ENCODE peak calls at places on chromosome 6, in seven cellular contexts. V, B, Z, Y, T, H and I are unnamed samples.

GRCh38 chr6:136551103-136551502 is 881 bp upstream of the MAP7 start:
- DNase-seq in V (no peak), B (no peak), Z (no peak), Y (no peak), T (peak; percentile 29), H (no peak), I (no peak)

GRCh38 chr6:102064142-102064541 is 670.6 kb downstream of the GRIK2 start:
- DNase-seq in V (no peak), B (no peak), Z (no peak), Y (no peak), T (no peak), H (no peak), I (no peak)

GRCh38 chr6:158708239-158708638 is 58.4 kb downstream of the SYTL3 start:
- DNase-seq in V (no peak), B (no peak), Z (no peak), Y (peak; percentile 76), T (no peak), H (peak; percentile 45), I (no peak)

GRCh38 chr6:20400476-20401402 is 940 bp upstream of the E2F3 start:
- DNase-seq in V (peak; percentile 81), B (peak; percentile 65), Z (no peak), Y (peak; percentile 67), T (peak; percentile 31), H (peak; percentile 20), I (peak; percentile 58)

GRCh38 chr6:136526937-136527336 is 23.3 kb downstream of the MAP7 start:
- DNase-seq in V (no peak), B (no peak), Z (no peak), Y (no peak), T (no peak), H (no peak), I (no peak)

GRCh38 chr6:34928220-34928619 is 39.2 kb downstream of the ANKS1A start:
- DNase-seq in V (no peak), B (no peak), Z (no peak), Y (no peak), T (no peak), H (no peak), I (no peak)

GRCh38 chr6:122400121-122400450 is 634 bp downstream of the HSF2 start:
- DNase-seq in V (peak; percentile 69), B (peak; percentile 30), Z (no peak), Y (no peak), T (no peak), H (no peak), I (no peak)

GRCh38 chr6:101117397-101118185 is 236.5 kb upstream of the ASCC3 start:
- DNase-seq in V (no peak), B (no peak), Z (no peak), Y (no peak), T (no peak), H (no peak), I (no peak)

GRCh38 chr6:41713161-41713649 is 22.2 kb downstream of the TFEB start:
- DNase-seq in V (peak; percentile 79), B (peak; percentile 38), Z (no peak), Y (peak; percentile 90), T (peak; percentile 72), H (peak; percentile 49), I (peak; percentile 75)

GRCh38 chr6:21869085-21869771 is 275.7 kb downstream of the SOX4 start:
- DNase-seq in V (no peak), B (no peak), Z (no peak), Y (no peak), T (no peak), H (no peak), I (no peak)

GRCh38 chr6:29628419-29629281 is 4.3 kb downstream of the GABBR1 start:
- DNase-seq in V (peak; percentile 77), B (peak; percentile 77), Z (no peak), Y (peak; percentile 92), T (peak; percentile 69), H (peak; percentile 83), I (peak; percentile 60)

GRCh38 chr6:25389501-25389900 is 110.3 kb downstream of the CARMIL1 start:
- DNase-seq in V (no peak), B (no peak), Z (no peak), Y (no peak), T (no peak), H (no peak), I (no peak)

GRCh38 chr6:85677243-85677956 is 34.7 kb upstream of the SYNCRIP start:
- DNase-seq in V (no peak), B (no peak), Z (peak; percentile 54), Y (no peak), T (no peak), H (no peak), I (no peak)

GRCh38 chr6:21886601-21887091 is 293.1 kb downstream of the SOX4 start:
- DNase-seq in V (no peak), B (no peak), Z (no peak), Y (no peak), T (no peak), H (no peak), I (no peak)

DNA sequence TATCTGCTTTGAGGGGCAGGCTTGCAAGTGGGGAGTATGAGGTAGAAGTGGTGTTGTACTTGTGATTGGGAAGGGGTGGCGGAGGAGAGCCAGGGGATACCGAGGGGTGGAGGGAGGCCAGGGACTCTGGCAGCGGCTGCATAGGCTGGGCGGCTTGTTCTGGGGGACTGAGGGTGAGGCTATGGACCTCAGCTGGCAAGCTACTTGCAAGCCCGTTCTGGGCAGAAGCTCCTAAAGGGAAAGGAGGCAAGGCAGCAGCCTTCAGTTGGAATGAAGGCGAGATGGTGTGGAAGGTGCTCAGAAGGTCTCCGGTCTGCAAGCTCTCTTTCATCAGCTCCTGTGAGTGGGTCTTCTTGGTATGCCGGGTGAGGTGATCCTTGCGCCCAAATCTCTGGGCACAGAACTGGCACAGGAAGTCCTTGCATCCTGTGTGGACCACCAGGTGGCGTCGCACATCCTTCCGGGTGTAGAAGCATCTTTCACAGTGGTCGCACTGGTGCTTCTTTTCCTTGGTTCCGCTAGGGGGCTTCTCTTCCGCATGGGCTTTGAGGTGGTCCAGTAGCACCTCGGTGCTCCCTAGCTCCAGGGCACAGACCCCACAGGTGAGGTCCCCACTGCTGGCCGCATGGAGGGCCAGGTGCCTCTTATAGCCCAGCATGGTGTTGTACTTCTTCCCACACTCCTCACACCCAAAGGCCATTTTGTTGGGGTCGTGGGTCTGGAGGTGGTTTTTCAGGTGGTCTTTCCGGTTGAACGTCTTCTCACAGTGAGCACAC is 66.0 kb downstream of the PLAGL1 start:
- DNase-seq in V (peak; percentile 64), B (peak; percentile 47), Z (peak; percentile 50), Y (no peak), T (peak; percentile 54), H (peak; percentile 41), I (no peak)
- TF ChIP-seq CTCF in V (peak; percentile 47), B (peak; percentile 57), Z (peak; percentile 62), Y (no peak), T (peak; percentile 47), H (peak; percentile 33), I (peak; percentile 33)

DNA sequence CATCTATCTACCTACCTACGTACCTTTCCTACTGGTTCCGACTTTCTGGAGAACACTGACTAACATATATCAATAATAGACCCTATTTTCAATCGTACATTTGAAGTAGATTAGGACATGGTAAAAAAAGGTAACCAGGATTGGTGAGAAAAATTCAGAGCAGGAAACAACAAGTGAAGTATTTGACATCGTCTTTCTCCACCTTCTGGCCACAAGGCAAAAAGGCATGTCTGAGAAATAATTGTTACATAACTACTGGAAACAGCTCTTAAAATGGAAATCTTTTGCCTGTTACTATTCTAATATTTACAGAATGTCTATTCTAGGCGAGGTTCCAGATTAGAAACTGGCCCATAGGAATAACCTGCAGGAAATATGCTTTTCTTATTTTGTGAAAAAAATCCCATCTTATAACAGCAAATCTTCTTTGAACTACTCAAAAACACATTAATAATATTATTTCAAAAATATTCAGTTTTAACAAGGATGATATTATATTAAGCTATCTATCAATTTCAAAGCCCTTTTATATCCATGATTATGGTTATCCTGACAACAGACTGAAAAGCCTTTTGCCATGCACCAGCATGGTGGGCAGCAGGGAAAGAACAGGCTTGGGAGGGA is 80.8 kb downstream of the RCAN2 start:
- DNase-seq in V (no peak), B (peak; percentile 22), Z (no peak), Y (no peak), T (peak; percentile 53), H (no peak), I (peak; percentile 27)
- TF ChIP-seq CTCF in V (peak; percentile 65), B (peak; percentile 57), Z (peak; percentile 40), Y (peak; percentile 88), T (peak; percentile 97), H (peak; percentile 61), I (peak; percentile 92)

DNA sequence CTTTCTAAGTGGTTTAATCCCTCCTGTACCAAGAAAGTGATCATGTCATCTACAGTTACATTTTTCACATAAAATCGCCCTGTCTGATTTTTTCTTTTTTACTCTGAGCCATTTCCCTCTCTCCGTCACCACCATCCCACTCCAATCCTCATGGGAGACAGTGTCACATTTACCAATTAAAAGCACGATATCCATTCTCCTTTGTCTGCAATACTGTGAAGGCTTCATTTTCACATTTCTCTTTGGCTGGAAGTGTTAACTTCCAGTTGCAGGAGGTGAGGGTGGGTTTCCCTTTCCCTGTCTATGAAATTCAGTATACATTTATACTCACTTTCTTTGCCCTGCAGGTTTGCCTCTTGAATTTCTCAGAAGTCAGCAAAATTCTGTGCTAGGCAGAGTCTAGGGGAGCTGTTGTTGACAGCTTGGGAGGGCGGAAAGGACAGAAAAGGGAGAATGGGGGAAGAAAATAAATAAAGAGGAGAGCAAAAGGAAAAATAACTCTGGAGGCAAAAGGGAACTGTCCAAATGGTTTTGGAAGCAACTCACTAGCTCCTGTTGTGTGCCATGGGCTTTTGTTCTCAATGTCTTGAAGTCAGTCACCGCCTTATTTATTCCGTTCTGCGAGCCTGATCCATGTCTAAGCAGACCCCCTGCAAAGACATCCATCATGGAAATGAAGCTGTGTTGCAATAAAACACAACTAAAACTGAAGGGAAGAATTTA is 372.9 kb upstream of the CNR1 start:
- DNase-seq in V (no peak), B (no peak), Z (no peak), Y (no peak), T (no peak), H (no peak), I (no peak)
- TF ChIP-seq CTCF in V (no peak), B (no peak), Z (no peak), Y (no peak), T (no peak), H (no peak), I (no peak)

DNA sequence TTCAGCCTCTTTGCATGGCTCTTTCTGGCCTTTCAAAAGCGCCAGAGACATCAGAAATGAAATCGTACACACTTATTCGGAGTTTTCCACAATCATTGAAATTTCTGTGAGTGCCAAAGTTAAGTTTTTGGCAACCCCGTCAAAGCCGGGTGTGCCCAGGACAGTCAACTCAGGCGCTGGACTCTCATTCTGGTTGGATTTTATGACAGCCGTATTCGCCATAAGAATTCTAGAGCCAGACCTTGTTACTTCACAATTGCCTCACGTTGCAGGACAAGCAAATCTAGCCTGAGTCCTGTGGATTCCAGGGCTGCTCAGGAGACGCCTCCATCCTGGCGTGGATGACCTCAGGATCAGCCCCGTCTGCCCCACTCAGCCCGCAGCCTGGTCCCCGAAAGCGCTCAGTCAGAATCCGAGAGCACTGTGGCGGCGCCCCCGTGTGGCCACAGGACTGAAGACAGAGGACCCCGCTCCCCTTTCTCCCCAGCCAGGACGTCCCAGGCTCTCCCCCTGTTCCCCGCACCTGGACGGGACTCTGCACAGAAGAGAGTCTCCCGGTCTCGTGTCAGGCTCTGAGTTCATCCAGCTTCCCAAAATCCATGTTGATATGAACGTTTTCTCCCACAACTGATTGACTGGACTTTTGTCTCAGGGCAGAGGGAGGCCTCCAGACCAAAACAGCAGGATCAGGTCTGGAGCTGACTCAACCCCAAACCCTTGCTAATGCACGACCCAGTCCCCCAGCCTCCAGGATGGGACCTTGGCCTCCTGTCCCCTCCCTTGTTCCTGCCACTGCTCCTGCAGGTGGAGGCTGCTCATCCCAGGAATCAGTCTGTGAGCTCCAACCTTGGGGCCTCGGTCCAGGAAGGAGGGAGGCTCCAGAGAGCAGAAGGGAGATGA is 38.2 kb downstream of the MICA start:
- DNase-seq in V (peak; percentile 89), B (peak; percentile 86), Z (peak; percentile 34), Y (peak; percentile 91), T (peak; percentile 85), H (peak; percentile 84), I (peak; percentile 74)
- TF ChIP-seq CTCF in V (peak; percentile 82), B (peak; percentile 79), Z (peak; percentile 65), Y (peak; percentile 86), T (peak; percentile 79), H (peak; percentile 87), I (peak; percentile 63)